ENCODE peak calls at places on chromosomes 16 and 17, in six cellular contexts. H, T, O, E, X and K are unnamed samples.

GRCh38 chr17:78351449-78352006 is 8.3 kb downstream of the SOCS3 start:
- DNase-seq in H (peak; percentile 100), T (peak; percentile 96), O (no peak), E (peak; percentile 98), X (no peak), K (peak; percentile 97)

GRCh38 chr16:7140899-7141298 is 191.7 kb upstream of the RBFOX1 start:
- DNase-seq in H (no peak), T (no peak), O (no peak), E (no peak), X (no peak), K (no peak)

GRCh38 chr16:51057969-51058337 is 93.1 kb downstream of the SALL1 start:
- DNase-seq in H (no peak), T (no peak), O (no peak), E (no peak), X (no peak), K (no peak)

GRCh38 chr17:14118951-14119350 is 49.6 kb downstream of the COX10 start:
- DNase-seq in H (no peak), T (no peak), O (no peak), E (no peak), X (no peak), K (no peak)

GRCh38 chr17:80457236-80457856 is 19.1 kb downstream of the NPTX1 start:
- DNase-seq in H (no peak), T (no peak), O (no peak), E (no peak), X (no peak), K (no peak)

GRCh38 chr17:72305964-72306551 is 185.2 kb downstream of the SOX9 start:
- DNase-seq in H (peak; percentile 62), T (peak; percentile 33), O (no peak), E (no peak), X (no peak), K (no peak)

GRCh38 chr17:5715478-5715877 is 131.2 kb upstream of the NLRP1 start:
- DNase-seq in H (no peak), T (no peak), O (no peak), E (no peak), X (no peak), K (no peak)

GRCh38 chr16:56657555-56658430 is at the start of gene MT1F:
- DNase-seq in H (peak; percentile 55), T (peak; percentile 73), O (no peak), E (no peak), X (peak; percentile 75), K (peak; percentile 96)

GRCh38 chr17:73697872-73698271 is 53.6 kb upstream of the SDK2 start:
- DNase-seq in H (no peak), T (no peak), O (no peak), E (no peak), X (no peak), K (no peak)

GRCh38 chr17:73645050-73645871 is 1.0 kb upstream of the SDK2 start:
- DNase-seq in H (peak; percentile 57), T (peak; percentile 60), O (no peak), E (peak; percentile 73), X (peak; percentile 40), K (no peak)

GRCh38 chr16:50464325-50465290 is 83.6 kb upstream of the NKD1 start:
- DNase-seq in H (no peak), T (no peak), O (no peak), E (no peak), X (no peak), K (no peak)

GRCh38 chr16:69270395-69270794 is 40.8 kb upstream of the VPS4A start:
- DNase-seq in H (peak; percentile 29), T (no peak), O (no peak), E (no peak), X (no peak), K (no peak)

GRCh38 chr17:81735181-81736102 is 23.4 kb downstream of the SLC25A10 start:
- DNase-seq in H (peak; percentile 17), T (no peak), O (no peak), E (no peak), X (peak; percentile 63), K (peak; percentile 63)

GRCh38 chr16:30395155-30395991 is at the start of gene ZNF48:
- DNase-seq in H (peak; percentile 94), T (peak; percentile 88), O (no peak), E (peak; percentile 86), X (peak; percentile 59), K (peak; percentile 87)

GRCh38 chr16:15899538-15900100 is 11.2 kb upstream of the CEP20 start:
- DNase-seq in H (peak; percentile 54), T (no peak), O (no peak), E (no peak), X (peak; percentile 95), K (peak; percentile 33)

GRCh38 chr17:50346313-50347086 is 574 bp downstream of the XYLT2 start:
- DNase-seq in H (peak; percentile 19), T (peak; percentile 47), O (no peak), E (peak; percentile 74), X (peak; percentile 60), K (peak; percentile 35)

GRCh38 chr16:79310734-79311133 is 289.8 kb downstream of the MAF start:
- DNase-seq in H (no peak), T (no peak), O (no peak), E (no peak), X (no peak), K (no peak)

GRCh38 chr17:44987194-44987882 is 19.2 kb upstream of the C1QL1 start:
- DNase-seq in H (no peak), T (no peak), O (no peak), E (peak; percentile 29), X (no peak), K (no peak)

GRCh38 chr17:76643553-76644148 is at the start of gene ST6GALNAC1:
- DNase-seq in H (peak; percentile 22), T (peak; percentile 18), O (no peak), E (no peak), X (no peak), K (no peak)
- H3K27ac ChIP-seq in H (no peak within 1 kb of the TSS), T (peak within 1 kb of the TSS; percentile 85), O (peak within 1 kb of the TSS; percentile 74), E (no peak within 1 kb of the TSS), X (peak within 1 kb of the TSS; percentile 14), K (no peak within 1 kb of the TSS)

GRCh38 chr17:412211-413015 is 59.8 kb upstream of the RPH3AL start:
- DNase-seq in H (peak; percentile 75), T (no peak), O (no peak), E (peak; percentile 37), X (peak; percentile 63), K (peak; percentile 80)

GRCh38 chr17:410674-411401 is 58.2 kb upstream of the RPH3AL start:
- DNase-seq in H (peak; percentile 9), T (no peak), O (no peak), E (peak; percentile 31), X (no peak), K (peak; percentile 32)

GRCh38 chr17:409308-409847 is 56.8 kb upstream of the RPH3AL start:
- DNase-seq in H (no peak), T (no peak), O (no peak), E (peak; percentile 33), X (no peak), K (peak; percentile 25)

GRCh38 chr17:411416-412120 is 59.0 kb upstream of the RPH3AL start:
- DNase-seq in H (no peak), T (no peak), O (no peak), E (no peak), X (no peak), K (peak; percentile 31)

DNA sequence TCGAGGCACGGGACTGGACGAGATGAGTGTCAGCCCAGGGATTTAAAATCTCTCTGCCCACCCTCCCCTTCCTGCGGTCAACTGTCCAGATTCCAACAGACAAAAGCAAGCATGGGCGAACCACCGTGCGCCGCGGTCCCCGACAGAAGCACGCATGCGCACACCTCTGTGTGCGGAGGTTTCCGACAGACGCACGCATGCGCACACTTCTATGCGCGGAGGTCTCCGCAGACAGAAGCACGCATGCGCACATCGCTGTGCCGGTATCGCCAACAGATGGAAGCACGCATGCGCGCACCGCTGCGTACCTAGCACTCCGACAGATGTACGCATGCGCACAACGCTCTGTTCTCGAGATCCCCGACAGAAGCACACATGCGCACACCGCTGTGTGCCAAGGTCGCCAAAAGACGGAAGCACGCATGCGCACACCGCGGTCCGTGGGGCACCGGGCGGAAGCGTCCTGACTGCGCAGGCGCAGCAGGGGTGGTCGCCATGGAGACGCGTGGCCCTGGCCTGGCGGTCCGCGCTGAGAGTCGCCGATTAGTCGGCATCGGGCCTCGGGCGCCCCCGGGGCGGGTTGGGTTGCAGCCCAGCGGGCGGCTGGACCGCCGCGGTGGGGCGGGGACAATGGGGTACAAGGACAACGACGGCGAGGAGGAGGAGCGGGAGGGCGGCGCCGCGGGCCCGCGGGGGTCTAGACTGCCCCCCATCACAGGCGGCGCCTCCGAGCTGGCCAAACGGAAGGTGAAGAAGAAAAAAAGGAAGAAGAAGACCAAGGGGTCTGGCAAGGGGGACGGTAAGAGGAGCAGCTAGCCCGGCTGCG is 57.5 kb upstream of the RPH3AL start:
- DNase-seq in H (peak; percentile 99), T (peak; percentile 99), O (peak; percentile 92), E (peak; percentile 100), X (peak; percentile 100), K (peak; percentile 100)
- TF ChIP-seq CTCF in H (no peak), T (no peak), O (peak; percentile 59), E (no peak), X (no peak), K (no peak)

DNA sequence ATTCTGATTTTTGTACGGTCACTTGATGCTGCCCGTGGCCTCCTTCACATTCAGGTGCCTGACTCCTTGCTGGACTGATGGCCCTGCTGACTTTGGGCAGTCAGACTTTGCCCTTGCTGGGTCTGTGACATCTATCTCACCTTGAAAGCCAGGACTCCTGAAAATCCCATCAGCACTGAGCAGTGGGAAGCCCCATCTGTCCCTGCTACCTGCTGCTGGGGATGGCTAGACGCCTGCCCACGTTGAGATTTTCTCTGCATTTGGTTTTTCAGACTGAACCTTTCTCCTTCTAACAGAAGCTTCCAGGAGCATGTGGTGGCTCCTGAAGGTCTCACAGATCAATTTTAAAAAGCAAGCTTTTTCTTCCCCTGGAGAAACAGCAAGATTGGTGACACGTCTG is 10.2 kb upstream of the ZNF18 start:
- DNase-seq in H (no peak), T (no peak), O (no peak), E (no peak), X (no peak), K (no peak)
- H3K4me1 ChIP-seq in H (no peaks in the 10 kb centered on the region), T (no peaks in the 10 kb centered on the region), O (no peaks in the 10 kb centered on the region), E (no peaks in the 10 kb centered on the region), X (no peaks in the 10 kb centered on the region), K (no peaks in the 10 kb centered on the region)

DNA sequence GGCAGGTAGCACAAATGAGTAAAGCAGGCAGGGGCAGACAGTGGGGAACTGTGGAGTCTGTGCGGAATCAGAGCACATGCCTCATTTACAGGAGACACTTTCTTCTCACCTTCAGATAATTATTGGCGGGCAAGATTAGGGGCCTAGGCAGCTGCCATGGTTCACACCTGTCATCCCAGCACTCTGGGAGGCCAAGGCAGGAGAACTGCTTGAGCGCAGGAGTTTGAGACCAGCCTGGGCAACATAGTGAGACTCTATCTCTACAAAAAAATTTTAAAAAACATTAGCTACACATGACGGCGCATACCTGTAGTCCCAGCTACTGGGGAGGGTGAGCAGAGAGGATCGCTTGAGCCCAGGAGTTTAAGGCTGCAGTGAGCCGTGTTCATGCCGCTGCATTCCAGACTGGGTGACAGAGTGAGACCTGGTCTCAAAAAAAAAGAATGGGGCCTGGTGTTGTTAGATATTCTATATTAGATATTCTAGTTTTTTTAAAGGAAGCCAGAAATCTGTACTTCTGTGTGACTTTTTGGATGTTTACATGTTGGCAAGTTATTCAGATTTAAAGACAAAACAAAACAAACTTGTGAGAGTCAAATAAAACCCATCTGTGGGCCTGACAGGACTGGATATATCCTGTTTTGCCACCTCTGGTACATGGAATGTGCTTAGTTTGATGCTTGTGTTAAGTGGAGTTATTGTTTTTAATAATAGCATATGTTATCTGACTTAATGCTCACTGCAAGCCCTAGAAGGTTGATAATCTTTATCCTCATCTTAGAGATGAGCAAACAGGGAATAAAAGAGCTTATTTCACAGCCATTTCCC is 4.9 kb upstream of the LPCAT2 start:
- DNase-seq in H (no peak), T (no peak), O (no peak), E (no peak), X (no peak), K (no peak)
- H3K27ac ChIP-seq in H (peak overlapping the region; percentile 79), T (peak overlapping the region; percentile 70), O (no peak overlapping the region), E (peak overlapping the region; percentile 22), X (no peak overlapping the region), K (no peak overlapping the region)

GRCh38 chr17:48181653-48182052 is 74.1 kb downstream of the SNX11 start:
- DNase-seq in H (peak; percentile 33), T (no peak), O (no peak), E (no peak), X (peak; percentile 50), K (no peak)
- TF ChIP-seq CTCF in H (peak; percentile 38), T (peak; percentile 16), O (no peak), E (no peak), X (peak; percentile 69), K (no peak)